ENCODE peak calls at places on chromosomes 3 and 15, in six cellular contexts. O, D, H, E, I and B are unnamed samples.

GRCh38 chr15:63407612-63408011 is 26.0 kb upstream of the CA12 start:
- DNase-seq in D (no peak), I (no peak), H (no peak), E (no peak), O (no peak), B (no peak)

GRCh38 chr3:164030194-164030593 is 1048.1 kb downstream of the SI start:
- DNase-seq in H (no peak), E (no peak), I (no peak), D (no peak), O (no peak), B (no peak)

GRCh38 chr3:196813903-196814302 is 53.8 kb upstream of the SENP5 start:
- DNase-seq in O (no peak), D (no peak), I (peak), H (no peak), E (no peak), B (no peak)

GRCh38 chr3:32239638-32240550 is 1.4 kb downstream of the CMTM8 start:
- DNase-seq in H (no peak), I (no peak), O (no peak), D (no peak), E (no peak), B (peak)

GRCh38 chr3:22372292-22372949 is 621.4 kb upstream of the ZNF385D start:
- DNase-seq in O (no peak), H (no peak), E (peak), I (no peak), D (no peak), B (no peak)

GRCh38 chr3:187759601-187760000 is 14.3 kb upstream of the BCL6 start:
- DNase-seq in I (no peak), H (no peak), O (no peak), D (no peak), E (no peak), B (no peak)

GRCh38 chr15:79408041-79408440 is 24.1 kb upstream of the MINAR1 start:
- DNase-seq in O (peak), E (no peak), H (no peak), I (no peak), D (no peak), B (peak)

GRCh38 chr3:15292765-15293522 is 39.4 kb downstream of the SH3BP5 start:
- DNase-seq in D (peak), H (no peak), E (peak), I (peak), O (no peak), B (peak)

GRCh38 chr3:131454501-131454900 is 48.3 kb downstream of the MRPL3 start:
- DNase-seq in I (peak), E (no peak), O (peak), D (no peak), H (no peak), B (peak)

GRCh38 chr3:177931346-177931745 is 604.9 kb upstream of the KCNMB2 start:
- DNase-seq in O (no peak), H (no peak), D (no peak), I (no peak), E (no peak), B (no peak)

GRCh38 chr15:94040523-94041248 is 190.7 kb upstream of the MCTP2 start:
- DNase-seq in D (no peak), I (no peak), O (no peak), E (no peak), H (no peak), B (no peak)

GRCh38 chr3:39148116-39149058 is 5.0 kb downstream of the CSRNP1 start:
- DNase-seq in D (no peak), I (peak), H (no peak), O (no peak), E (no peak), B (no peak)

GRCh38 chr15:101100118-101100517 is 151.7 kb downstream of the CHSY1 start:
- DNase-seq in O (no peak), H (no peak), D (no peak), E (no peak), I (no peak), B (no peak)

DNA sequence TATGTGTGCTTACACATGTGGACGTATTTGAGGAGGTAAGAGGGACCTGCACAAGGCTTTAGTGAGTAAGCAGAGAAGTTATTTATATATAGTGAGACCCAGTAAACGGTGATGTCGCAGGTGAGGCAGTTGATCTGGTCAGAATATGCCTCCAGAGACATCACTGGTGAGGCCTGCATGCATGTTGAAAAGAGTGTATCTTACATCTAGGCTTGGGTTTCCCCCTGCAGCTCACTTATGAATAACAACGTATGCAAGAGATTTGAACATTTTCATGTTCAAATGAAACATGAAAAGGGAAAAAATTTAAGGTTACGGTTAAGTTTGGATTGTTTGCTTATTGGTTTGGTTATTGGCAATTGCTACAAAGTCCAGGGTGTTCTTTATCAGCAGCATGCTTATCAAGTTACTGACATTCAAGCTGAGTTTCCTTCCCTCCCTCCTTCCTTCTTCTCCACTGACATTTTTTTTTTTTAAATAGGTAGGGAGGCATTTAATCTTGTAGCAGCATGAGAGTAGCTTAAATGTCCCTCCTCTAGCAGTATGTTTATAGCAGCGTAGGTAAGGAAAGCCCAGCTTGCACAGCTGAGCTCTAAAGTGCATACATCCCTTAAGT is 123.2 kb downstream of the IGF1R start:
- DNase-seq in E (no peak), H (no peak), O (no peak), I (peak), D (no peak), B (no peak)
- TF ChIP-seq CTCF in E (no peak), H (no peak), O (no peak), I (peak), D (no peak), B (no peak)

DNA sequence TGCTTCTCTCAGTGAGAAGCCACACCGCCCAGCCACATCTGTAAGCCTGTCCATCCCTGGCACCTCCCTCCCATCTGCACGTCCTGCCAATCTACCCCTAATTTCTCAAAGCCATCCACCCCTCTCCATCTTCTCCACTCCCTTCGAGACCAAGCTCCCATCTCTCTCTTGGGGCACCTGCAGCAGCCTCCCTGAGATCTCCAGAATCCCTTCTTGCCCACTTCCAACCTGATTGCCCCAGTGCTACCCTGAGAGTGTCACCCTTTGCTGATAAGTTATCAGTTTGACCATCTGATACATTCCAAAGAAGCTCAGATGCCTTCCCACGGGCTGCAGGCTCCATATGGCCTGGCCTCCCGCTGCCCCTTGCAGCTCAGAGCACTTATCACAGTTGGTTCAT is 496.1 kb downstream of the SHQ1 start:
- DNase-seq in D (no peak), E (no peak), I (no peak), O (no peak), H (no peak), B (no peak)
- TF ChIP-seq CTCF in D (no peak), E (no peak), I (no peak), O (no peak), H (no peak), B (no peak)

GRCh38 chr3:146189519-146190173 is 28.7 kb upstream of the PLOD2 start:
- DNase-seq in E (no peak), H (peak), D (peak), O (peak), I (peak), B (peak)
- TF ChIP-seq CTCF in E (peak), H (peak), D (peak), O (peak), I (peak), B (peak)

GRCh38 chr3:181693280-181693679 is 18.4 kb upstream of the SOX2 start:
- DNase-seq in H (no peak), O (no peak), I (no peak), E (no peak), D (no peak), B (no peak)

GRCh38 chr3:181696641-181697230 is 15.0 kb upstream of the SOX2 start:
- DNase-seq in I (no peak), H (no peak), D (no peak), E (no peak), O (no peak), B (no peak)

GRCh38 chr3:181694805-181695660 is 16.7 kb upstream of the SOX2 start:
- DNase-seq in I (no peak), E (peak), D (peak), H (no peak), O (no peak), B (no peak)

GRCh38 chr3:181698263-181698944 is 13.3 kb upstream of the SOX2 start:
- DNase-seq in O (peak), D (no peak), H (no peak), I (no peak), E (no peak), B (no peak)

GRCh38 chr3:181695661-181696491 is 15.8 kb upstream of the SOX2 start:
- DNase-seq in H (no peak), I (no peak), D (no peak), O (no peak), E (no peak), B (no peak)
- TF ChIP-seq CTCF in H (no peak), I (no peak), D (no peak), O (no peak), E (no peak), B (no peak)

GRCh38 chr3:52197499-52197841 is 490 bp upstream of the ALAS1 start:
- DNase-seq in O (no peak), E (no peak), H (no peak), D (no peak), I (no peak), B (no peak)

GRCh38 chr3:52195823-52196331 is 2.1 kb upstream of the ALAS1 start:
- DNase-seq in I (peak), E (no peak), D (no peak), H (no peak), O (peak), B (peak)

GRCh38 chr3:52198643-52199608 is 966 bp downstream of the ALAS1 start:
- DNase-seq in D (no peak), O (no peak), E (no peak), H (no peak), I (no peak), B (no peak)

GRCh38 chr3:52196977-52197376 is 983 bp upstream of the ALAS1 start:
- DNase-seq in E (peak), H (no peak), O (no peak), D (no peak), I (no peak), B (peak)

GRCh38 chr3:52197842-52198625 is at the start of gene ALAS1:
- DNase-seq in H (peak), E (peak), I (peak), D (peak), O (peak), B (peak)
- TF ChIP-seq CTCF in H (no peak), E (peak), I (no peak), D (no peak), O (no peak), B (no peak)